ENCODE peak calls at places on chromosomes 5 and 9, in seven cellular contexts. G, K, M, F, I, L and J are unnamed samples.

GRCh38 chr5:43203373-43203772 is 11.3 kb downstream of the NIM1K start:
- DNase-seq in F (no peak), I (no peak), G (no peak), L (no peak), M (no peak), K (no peak), J (no peak)

GRCh38 chr9:98074119-98074990 is 17.8 kb downstream of the NANS start:
- DNase-seq in F (peak; percentile 69), L (peak; percentile 94), M (peak; percentile 38), I (peak; percentile 70), G (no peak), K (peak; percentile 52), J (peak; percentile 64)

GRCh38 chr9:95815153-95815552 is 60.3 kb upstream of the ERCC6L2 start:
- DNase-seq in K (no peak), I (no peak), G (no peak), M (no peak), L (no peak), F (no peak), J (peak; percentile 88)

GRCh38 chr9:34665381-34666250 is 3.2 kb upstream of the CCL27 start:
- DNase-seq in F (peak; percentile 96), I (peak; percentile 98), K (peak; percentile 94), G (peak; percentile 79), M (peak; percentile 94), L (peak; percentile 95), J (peak; percentile 98)

GRCh38 chr5:133754575-133755169 is 142.3 kb upstream of the FSTL4 start:
- DNase-seq in L (peak; percentile 54), M (no peak), G (no peak), I (peak; percentile 63), K (peak; percentile 50), F (peak; percentile 47), J (peak; percentile 53)

GRCh38 chr9:20988916-20989315 is 42.5 kb downstream of the HACD4 start:
- DNase-seq in L (no peak), M (no peak), K (no peak), F (no peak), G (no peak), I (no peak), J (no peak)

GRCh38 chr9:90107021-90107771 is 502.4 kb downstream of the GADD45G start:
- DNase-seq in K (peak; percentile 87), M (peak; percentile 53), I (no peak), G (no peak), L (no peak), F (peak; percentile 86), J (no peak)

GRCh38 chr9:126516561-126516935 is 97.2 kb upstream of the LMX1B start:
- DNase-seq in K (no peak), M (no peak), G (no peak), I (no peak), L (peak; percentile 48), F (no peak), J (no peak)

GRCh38 chr5:4868140-4868735 is 271.9 kb upstream of the ADAMTS16 start:
- DNase-seq in I (peak; percentile 79), M (peak; percentile 41), L (peak; percentile 88), G (no peak), F (peak; percentile 53), K (peak; percentile 74), J (peak; percentile 20)

GRCh38 chr9:87525546-87526303 is 28.1 kb downstream of the DAPK1 start:
- DNase-seq in L (no peak), I (peak; percentile 20), K (no peak), G (no peak), M (no peak), F (no peak), J (no peak)

GRCh38 chr5:119655081-119655480 is 25.7 kb downstream of the FAM170A start:
- DNase-seq in F (no peak), I (no peak), M (no peak), K (no peak), G (no peak), L (no peak), J (peak; percentile 3)

GRCh38 chr5:180071418-180072255 is at the start of gene RNF130:
- DNase-seq in K (peak; percentile 95), G (peak; percentile 43), I (peak; percentile 97), F (peak; percentile 96), L (peak; percentile 96), M (peak; percentile 93), J (peak; percentile 96)

GRCh38 chr9:126398403-126399058 is 71.9 kb downstream of the MVB12B start:
- DNase-seq in I (peak; percentile 75), G (no peak), M (peak; percentile 83), L (peak; percentile 97), K (peak; percentile 72), F (peak; percentile 76), J (peak; percentile 74)

GRCh38 chr5:95426227-95426626 is 35.1 kb downstream of the FAM81B start:
- DNase-seq in M (no peak), K (no peak), G (no peak), L (no peak), F (no peak), I (no peak), J (no peak)

GRCh38 chr9:116453785-116454184 is 233.3 kb upstream of the TRIM32 start:
- DNase-seq in M (no peak), F (no peak), L (no peak), G (no peak), K (no peak), I (no peak), J (no peak)

GRCh38 chr9:1086517-1086916 is 36.4 kb downstream of the DMRT2 start:
- DNase-seq in F (no peak), G (no peak), K (no peak), M (no peak), L (no peak), I (no peak), J (no peak)

GRCh38 chr9:18595597-18595996 is 121.6 kb downstream of the ADAMTSL1 start:
- DNase-seq in I (no peak), K (no peak), M (no peak), G (no peak), L (no peak), F (no peak), J (no peak)

GRCh38 chr9:96874201-96874785 is 20.0 kb upstream of the ZNF782 start:
- DNase-seq in L (no peak), G (no peak), M (no peak), F (no peak), K (no peak), I (no peak), J (no peak)

GRCh38 chr9:127661342-127661741 is 45.4 kb upstream of the CFAP157 start:
- DNase-seq in G (no peak), L (no peak), K (no peak), F (no peak), I (peak; percentile 64), M (no peak), J (no peak)

GRCh38 chr5:140372971-140373487 is 13.0 kb downstream of the SLC4A9 start:
- DNase-seq in G (no peak), I (peak; percentile 86), L (peak; percentile 87), M (peak; percentile 73), F (peak; percentile 78), K (peak; percentile 74), J (peak; percentile 91)

GRCh38 chr5:139105621-139106071 is 92.5 kb downstream of the SIL1 start:
- DNase-seq in I (peak; percentile 77), K (no peak), F (peak; percentile 77), G (no peak), M (no peak), L (no peak), J (no peak)

GRCh38 chr9:9855503-9856078 is 757.2 kb downstream of the PTPRD start:
- DNase-seq in G (no peak), I (peak; percentile 1), K (no peak), M (no peak), L (no peak), F (peak; percentile 40), J (no peak)

GRCh38 chr5:119063579-119064379 is 7.1 kb upstream of the DMXL1 start:
- DNase-seq in K (no peak), F (no peak), G (no peak), L (peak; percentile 11), I (no peak), M (no peak), J (no peak)

DNA sequence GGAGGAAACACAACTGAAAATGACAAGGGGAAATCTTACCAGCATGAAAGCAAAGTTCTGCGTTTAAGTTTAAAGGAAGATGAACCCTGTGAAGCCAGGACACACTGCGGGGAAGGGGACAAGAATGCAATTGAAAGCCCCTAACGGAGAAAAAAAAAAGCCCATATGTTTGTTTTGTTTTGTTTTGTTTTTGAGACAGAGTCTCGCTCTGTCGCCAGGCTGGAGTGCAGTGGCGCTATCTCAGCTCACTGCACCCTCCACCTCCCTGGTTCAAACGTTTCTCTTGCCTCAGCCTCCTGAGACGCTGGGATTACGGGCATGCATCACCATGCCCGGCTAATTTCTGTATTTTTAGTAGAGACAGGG is 2.9 kb downstream of the STK10 start:
- DNase-seq in G (no peak), I (no peak), L (no peak), M (no peak), K (no peak), F (no peak), J (no peak)
- H3K4me1 ChIP-seq in G (peaks cover 22% of the 10 kb centered on the region), I (peaks cover 11% of the 10 kb centered on the region), L (peaks cover 3% of the 10 kb centered on the region), M (peaks cover 58% of the 10 kb centered on the region), K (peaks cover 15% of the 10 kb centered on the region), F (no peaks in the 10 kb centered on the region), J (no peaks in the 10 kb centered on the region)

GRCh38 chr5:10306114-10306513 is 1.6 kb downstream of the CMBL start:
- DNase-seq in K (no peak), M (no peak), G (no peak), F (no peak), L (no peak), I (no peak), J (no peak)
- H3K4me3 ChIP-seq in K (no peak overlapping the region), M (peak overlapping the region; percentile 78), G (no peak overlapping the region), F (no peak overlapping the region), L (no peak overlapping the region), I (peak overlapping the region; percentile 71), J (no peak overlapping the region)

DNA sequence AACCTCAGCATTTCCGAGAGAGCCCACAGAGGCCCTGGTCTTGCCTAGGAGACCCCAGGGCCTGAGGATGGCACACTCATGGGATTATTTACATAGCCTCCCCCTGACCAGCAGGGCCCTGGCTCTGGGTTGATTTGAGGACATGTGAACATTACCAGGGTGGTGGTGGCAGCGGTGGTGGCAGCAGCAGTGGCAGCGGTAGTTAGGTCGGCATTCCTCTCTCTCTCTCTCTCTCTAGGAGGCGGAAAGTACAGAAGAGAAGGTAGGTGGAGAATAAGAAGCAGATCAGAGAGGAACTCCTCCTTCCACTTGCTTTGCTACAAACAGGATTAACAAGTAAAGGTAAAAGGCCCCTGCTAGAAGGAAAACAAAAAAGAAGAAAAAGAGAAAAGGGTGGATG is 39.3 kb downstream of the B4GALT1 start:
- DNase-seq in L (no peak), K (no peak), F (no peak), I (no peak), M (no peak), G (no peak), J (no peak)
- H3K4me1 ChIP-seq in L (no peaks in the 10 kb centered on the region), K (peaks cover 54% of the 10 kb centered on the region), F (peaks cover 3% of the 10 kb centered on the region), I (peaks cover 14% of the 10 kb centered on the region), M (peaks cover 81% of the 10 kb centered on the region), G (peaks cover 32% of the 10 kb centered on the region), J (peaks cover 21% of the 10 kb centered on the region)

GRCh38 chr9:37002036-37002412 is 32.0 kb downstream of the PAX5 start:
- DNase-seq in K (no peak), F (no peak), G (no peak), L (no peak), M (no peak), I (no peak), J (no peak)

GRCh38 chr9:37004424-37004935 is 29.6 kb downstream of the PAX5 start:
- DNase-seq in I (no peak), F (no peak), G (no peak), M (no peak), L (no peak), K (no peak), J (no peak)

GRCh38 chr9:37001461-37001860 is 32.6 kb downstream of the PAX5 start:
- DNase-seq in K (no peak), M (no peak), G (no peak), L (no peak), I (peak; percentile 24), F (no peak), J (no peak)

GRCh38 chr9:36999728-37000333 is 34.2 kb downstream of the PAX5 start:
- DNase-seq in L (no peak), F (no peak), M (no peak), I (no peak), G (no peak), K (no peak), J (no peak)

GRCh38 chr9:37002413-37003217 is 31.5 kb downstream of the PAX5 start:
- DNase-seq in L (no peak), F (no peak), G (no peak), M (no peak), I (peak; percentile 56), K (no peak), J (no peak)
- H3K4me3 ChIP-seq in L (peak overlapping the region; percentile 39), F (no peak overlapping the region), G (no peak overlapping the region), M (no peak overlapping the region), I (peak overlapping the region; percentile 41), K (no peak overlapping the region), J (peak overlapping the region; percentile 7)